ENCODE peak calls at places on chromosome 20, in seven cellular contexts. V, R, I, U, S, L and Z are unnamed samples.

GRCh38 chr20:49797292-49797628 is 15.4 kb upstream of the SLC9A8 start:
- DNase-seq in L (no peak), U (no peak), V (no peak), S (no peak), I (peak; percentile 29), R (peak; percentile 48), Z (no peak)

GRCh38 chr20:46306743-46307138 is 1.6 kb downstream of the CDH22 start:
- DNase-seq in S (no peak), I (no peak), V (no peak), R (no peak), L (peak; percentile 60), U (no peak), Z (no peak)

GRCh38 chr20:47764154-47764734 is 21.0 kb downstream of the SULF2 start:
- DNase-seq in V (no peak), L (no peak), I (no peak), U (peak; percentile 63), R (no peak), S (no peak), Z (no peak)

GRCh38 chr20:37526238-37526838 is 1.3 kb downstream of the BLCAP start:
- DNase-seq in U (no peak), V (no peak), L (peak; percentile 94), I (no peak), S (no peak), R (no peak), Z (no peak)

GRCh38 chr20:21208999-21209398 is 83.1 kb downstream of the KIZ start:
- DNase-seq in I (no peak), L (no peak), V (no peak), R (no peak), S (no peak), U (no peak), Z (no peak)

GRCh38 chr20:50635676-50636600 is 55.4 kb downstream of the RIPOR3 start:
- DNase-seq in R (peak; percentile 84), S (no peak), U (peak; percentile 85), L (peak; percentile 98), V (peak; percentile 73), I (peak; percentile 83), Z (no peak)

GRCh38 chr20:4717816-4718215 is 3.9 kb upstream of the PRND start:
- DNase-seq in V (no peak), R (no peak), I (no peak), L (peak; percentile 35), U (no peak), S (no peak), Z (no peak)

GRCh38 chr20:23231561-23232218 is 118.9 kb upstream of the NXT1 start:
- DNase-seq in R (no peak), U (no peak), I (no peak), V (no peak), S (no peak), L (no peak), Z (no peak)

GRCh38 chr20:62734336-62734735 is 25.7 kb downstream of the NTSR1 start:
- DNase-seq in L (no peak), U (no peak), S (no peak), V (peak; percentile 2), R (no peak), I (peak; percentile 52), Z (no peak)

GRCh38 chr20:23637282-23638221 is at the start of gene CST3:
- DNase-seq in V (peak; percentile 95), U (peak; percentile 97), L (peak; percentile 91), S (peak; percentile 74), R (peak; percentile 97), I (peak; percentile 96), Z (peak; percentile 55)

GRCh38 chr20:32527447-32528055 is 57.6 kb downstream of the NOL4L start:
- DNase-seq in L (peak; percentile 55), U (no peak), R (no peak), I (no peak), V (no peak), S (no peak), Z (no peak)

GRCh38 chr20:49717693-49718092 is 4.0 kb upstream of the B4GALT5 start:
- DNase-seq in U (peak; percentile 43), L (no peak), V (no peak), I (no peak), S (no peak), R (no peak), Z (no peak)

GRCh38 chr20:20525756-20526155 is 157.9 kb downstream of the INSM1 start:
- DNase-seq in U (no peak), S (no peak), I (no peak), V (no peak), R (no peak), L (no peak), Z (no peak)

GRCh38 chr20:58192567-58192966 is 35.9 kb downstream of the ANKRD60 start:
- DNase-seq in U (no peak), L (peak; percentile 83), R (no peak), V (no peak), S (no peak), I (no peak), Z (no peak)
- TF ChIP-seq CTCF in U (peak; percentile 46), L (peak; percentile 82), R (no peak), V (peak; percentile 66), S (peak; percentile 38), I (peak; percentile 63), Z (peak; percentile 46)

GRCh38 chr20:61599061-61599930 is 347.2 kb downstream of the CDH4 start:
- DNase-seq in U (no peak), V (no peak), R (no peak), S (no peak), I (no peak), L (peak; percentile 80), Z (no peak)

GRCh38 chr20:61597996-61598395 is 345.9 kb downstream of the CDH4 start:
- DNase-seq in V (no peak), I (no peak), S (no peak), U (no peak), L (no peak), R (no peak), Z (no peak)

GRCh38 chr20:61598586-61598985 is 346.5 kb downstream of the CDH4 start:
- DNase-seq in S (no peak), U (no peak), R (no peak), L (no peak), I (no peak), V (no peak), Z (no peak)

GRCh38 chr20:61594198-61594597 is 342.1 kb downstream of the CDH4 start:
- DNase-seq in L (no peak), R (no peak), I (no peak), S (no peak), V (no peak), U (no peak), Z (no peak)

GRCh38 chr20:61595216-61595615 is 343.2 kb downstream of the CDH4 start:
- DNase-seq in V (no peak), S (no peak), L (no peak), R (no peak), I (no peak), U (no peak), Z (no peak)
- H3K9me3 ChIP-seq in V (peaks cover 54% of the 10 kb centered on the region), S (peaks cover 18% of the 10 kb centered on the region), L (peaks cover 20% of the 10 kb centered on the region), R (peaks cover 10% of the 10 kb centered on the region), I (no peaks in the 10 kb centered on the region), U (peaks cover 38% of the 10 kb centered on the region), Z (peaks cover 22% of the 10 kb centered on the region)

GRCh38 chr20:36493801-36494114 is 47.6 kb upstream of the MYL9 start:
- DNase-seq in I (no peak), U (no peak), V (peak; percentile 74), S (no peak), L (no peak), R (peak; percentile 94), Z (peak; percentile 82)

GRCh38 chr20:36491901-36492617 is 49.3 kb upstream of the MYL9 start:
- DNase-seq in I (no peak), U (no peak), L (peak; percentile 71), R (no peak), S (no peak), V (no peak), Z (no peak)

GRCh38 chr20:36490191-36490590 is 51.1 kb upstream of the MYL9 start:
- DNase-seq in R (no peak), I (no peak), S (no peak), V (no peak), U (no peak), L (no peak), Z (no peak)

GRCh38 chr20:36496707-36497669 is 44.3 kb upstream of the MYL9 start:
- DNase-seq in S (no peak), I (no peak), V (no peak), U (no peak), R (peak; percentile 38), L (no peak), Z (no peak)

GRCh38 chr20:36493013-36493800 is 48.1 kb upstream of the MYL9 start:
- DNase-seq in L (peak; percentile 84), U (no peak), S (no peak), I (no peak), V (no peak), R (no peak), Z (no peak)
- TF ChIP-seq CTCF in L (peak; percentile 77), U (peak; percentile 37), S (peak; percentile 12), I (peak; percentile 36), V (peak; percentile 50), R (no peak), Z (peak; percentile 53)

GRCh38 chr20:43812216-43812615 is 85.4 kb upstream of the GTSF1L start:
- DNase-seq in U (no peak), I (no peak), V (no peak), R (no peak), S (no peak), L (no peak), Z (no peak)
- H3K9me3 ChIP-seq in U (peaks cover 30% of the 10 kb centered on the region), I (peaks cover 6% of the 10 kb centered on the region), V (peaks cover 36% of the 10 kb centered on the region), R (no peaks in the 10 kb centered on the region), S (peaks cover 19% of the 10 kb centered on the region), L (peaks cover 34% of the 10 kb centered on the region), Z (peaks cover 6% of the 10 kb centered on the region)

DNA sequence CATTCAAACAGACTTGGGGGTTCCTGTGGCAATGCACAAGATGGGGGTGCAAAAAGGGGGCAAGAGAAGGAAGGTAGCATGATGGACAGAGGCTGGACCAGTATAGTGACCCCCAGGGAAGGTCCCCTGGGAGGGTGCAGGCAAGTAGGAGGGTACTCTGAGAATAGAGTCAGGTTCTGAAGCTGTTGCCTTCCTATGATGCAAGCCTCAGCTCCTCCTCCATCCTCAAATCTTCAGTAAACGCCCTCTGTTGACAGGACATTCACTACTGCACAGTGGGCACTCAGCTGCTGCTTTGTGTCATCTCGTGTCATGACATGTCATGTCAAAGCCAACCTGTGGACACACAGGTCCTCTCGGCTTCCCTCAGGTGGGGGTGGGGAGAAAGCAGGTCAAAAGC is 5.8 kb upstream of the SDCBP2 start:
- DNase-seq in V (no peak), U (no peak), L (peak; percentile 34), R (no peak), I (no peak), S (no peak), Z (no peak)
- TF ChIP-seq CTCF in V (no peak), U (peak; percentile 15), L (peak; percentile 20), R (no peak), I (no peak), S (no peak), Z (no peak)

GRCh38 chr20:59664389-59665055 is 60.2 kb downstream of the PHACTR3 start:
- DNase-seq in S (no peak), R (no peak), V (no peak), L (no peak), U (no peak), I (no peak), Z (no peak)
- H3K9me3 ChIP-seq in S (no peaks in the 10 kb centered on the region), R (no peaks in the 10 kb centered on the region), V (peaks cover 2% of the 10 kb centered on the region), L (peaks cover 49% of the 10 kb centered on the region), U (no peaks in the 10 kb centered on the region), I (no peaks in the 10 kb centered on the region), Z (no peaks in the 10 kb centered on the region)

GRCh38 chr20:64133951-64134407 is 26.6 kb upstream of the NPBWR2 start:
- DNase-seq in R (peak; percentile 48), U (no peak), V (no peak), S (no peak), L (peak; percentile 61), I (peak; percentile 40), Z (no peak)
- TF ChIP-seq CTCF in R (no peak), U (peak; percentile 8), V (peak; percentile 34), S (no peak), L (peak; percentile 67), I (no peak), Z (no peak)

GRCh38 chr20:41559658-41560057 is 58.5 kb downstream of the CHD6 start:
- DNase-seq in R (no peak), V (no peak), U (no peak), S (no peak), I (no peak), L (no peak), Z (no peak)
- H3K9me3 ChIP-seq in R (no peaks in the 10 kb centered on the region), V (no peaks in the 10 kb centered on the region), U (no peaks in the 10 kb centered on the region), S (no peaks in the 10 kb centered on the region), I (no peaks in the 10 kb centered on the region), L (peaks cover 22% of the 10 kb centered on the region), Z (no peaks in the 10 kb centered on the region)